ENCODE peak calls at places on chromosomes 16 and 17, in eight cellular contexts. One of them, this sample, is unnamed.

GRCh38 chr16:66508261-66508913 is 41.5 kb downstream of the TK2 start:
- DNase-seq in right atrium auricular region: no peak
- DNase-seq in activated CD8-positive, alpha-beta memory T cell treated with anti-CD3 and anti-CD28 coated beads for 4 hours: no peak
- DNase-seq in K562: no peak
- DNase-seq in activated CD4-positive, alpha-beta T cell treated with anti-CD3 and anti-CD28 coated beads, Interleukin-2, amount 50 U/mL, for 1 hour: no peak
- DNase-seq in activated naive CD8-positive, alpha-beta T cell treated with anti-CD3 and anti-CD28 coated beads, Interleukin-2, amount 50 U/mL, for 16 hours: no peak
- DNase-seq in T-helper 22 cell: no peak
- DNase-seq in upper lobe of right lung: no peak
- DNase-seq in this sample: no peak

GRCh38 chr16:69909760-69910159 is 41.4 kb upstream of the CLEC18A start:
- DNase-seq in right atrium auricular region: no peak
- DNase-seq in activated CD8-positive, alpha-beta memory T cell treated with anti-CD3 and anti-CD28 coated beads for 4 hours: no peak
- DNase-seq in K562: no peak
- DNase-seq in activated CD4-positive, alpha-beta T cell treated with anti-CD3 and anti-CD28 coated beads, Interleukin-2, amount 50 U/mL, for 1 hour: no peak
- DNase-seq in activated naive CD8-positive, alpha-beta T cell treated with anti-CD3 and anti-CD28 coated beads, Interleukin-2, amount 50 U/mL, for 16 hours: no peak
- DNase-seq in T-helper 22 cell: no peak
- DNase-seq in upper lobe of right lung: no peak
- DNase-seq in this sample: no peak

GRCh38 chr16:65121870-65122723 is at the start of gene CDH11:
- DNase-seq in right atrium auricular region: no peak
- DNase-seq in activated CD8-positive, alpha-beta memory T cell treated with anti-CD3 and anti-CD28 coated beads for 4 hours: no peak
- DNase-seq in K562: no peak
- DNase-seq in activated CD4-positive, alpha-beta T cell treated with anti-CD3 and anti-CD28 coated beads, Interleukin-2, amount 50 U/mL, for 1 hour: no peak
- DNase-seq in activated naive CD8-positive, alpha-beta T cell treated with anti-CD3 and anti-CD28 coated beads, Interleukin-2, amount 50 U/mL, for 16 hours: no peak
- DNase-seq in T-helper 22 cell: no peak
- DNase-seq in upper lobe of right lung: peak; percentile 68
- DNase-seq in this sample: no peak

GRCh38 chr16:72658888-72659717 is 388.8 kb downstream of the ZFHX3 start:
- DNase-seq in right atrium auricular region: no peak
- DNase-seq in activated CD8-positive, alpha-beta memory T cell treated with anti-CD3 and anti-CD28 coated beads for 4 hours: no peak
- DNase-seq in K562: no peak
- DNase-seq in activated CD4-positive, alpha-beta T cell treated with anti-CD3 and anti-CD28 coated beads, Interleukin-2, amount 50 U/mL, for 1 hour: no peak
- DNase-seq in activated naive CD8-positive, alpha-beta T cell treated with anti-CD3 and anti-CD28 coated beads, Interleukin-2, amount 50 U/mL, for 16 hours: no peak
- DNase-seq in T-helper 22 cell: no peak
- DNase-seq in upper lobe of right lung: no peak
- DNase-seq in this sample: no peak

GRCh38 chr17:59769891-59770290 is 62.4 kb downstream of the VMP1 start:
- DNase-seq in right atrium auricular region: no peak
- DNase-seq in activated CD8-positive, alpha-beta memory T cell treated with anti-CD3 and anti-CD28 coated beads for 4 hours: no peak
- DNase-seq in K562: no peak
- DNase-seq in activated CD4-positive, alpha-beta T cell treated with anti-CD3 and anti-CD28 coated beads, Interleukin-2, amount 50 U/mL, for 1 hour: no peak
- DNase-seq in activated naive CD8-positive, alpha-beta T cell treated with anti-CD3 and anti-CD28 coated beads, Interleukin-2, amount 50 U/mL, for 16 hours: no peak
- DNase-seq in T-helper 22 cell: no peak
- DNase-seq in upper lobe of right lung: no peak
- DNase-seq in this sample: no peak

GRCh38 chr17:48612854-48613691 is 2.0 kb downstream of the HOXB8 start:
- DNase-seq in right atrium auricular region: no peak
- DNase-seq in activated CD8-positive, alpha-beta memory T cell treated with anti-CD3 and anti-CD28 coated beads for 4 hours: no peak
- DNase-seq in K562: no peak
- DNase-seq in activated CD4-positive, alpha-beta T cell treated with anti-CD3 and anti-CD28 coated beads, Interleukin-2, amount 50 U/mL, for 1 hour: peak; percentile 43
- DNase-seq in activated naive CD8-positive, alpha-beta T cell treated with anti-CD3 and anti-CD28 coated beads, Interleukin-2, amount 50 U/mL, for 16 hours: no peak
- DNase-seq in T-helper 22 cell: no peak
- DNase-seq in upper lobe of right lung: no peak
- DNase-seq in this sample: no peak

GRCh38 chr16:27754788-27755690 is 205.1 kb downstream of the KATNIP start:
- DNase-seq in right atrium auricular region: no peak
- DNase-seq in activated CD8-positive, alpha-beta memory T cell treated with anti-CD3 and anti-CD28 coated beads for 4 hours: no peak
- DNase-seq in K562: peak; percentile 75
- DNase-seq in activated CD4-positive, alpha-beta T cell treated with anti-CD3 and anti-CD28 coated beads, Interleukin-2, amount 50 U/mL, for 1 hour: no peak
- DNase-seq in activated naive CD8-positive, alpha-beta T cell treated with anti-CD3 and anti-CD28 coated beads, Interleukin-2, amount 50 U/mL, for 16 hours: no peak
- DNase-seq in T-helper 22 cell: no peak
- DNase-seq in upper lobe of right lung: no peak
- DNase-seq in this sample: no peak

GRCh38 chr16:57613514-57613913 is 14.9 kb upstream of the ADGRG1 start:
- DNase-seq in right atrium auricular region: no peak
- DNase-seq in activated CD8-positive, alpha-beta memory T cell treated with anti-CD3 and anti-CD28 coated beads for 4 hours: no peak
- DNase-seq in K562: no peak
- DNase-seq in activated CD4-positive, alpha-beta T cell treated with anti-CD3 and anti-CD28 coated beads, Interleukin-2, amount 50 U/mL, for 1 hour: no peak
- DNase-seq in activated naive CD8-positive, alpha-beta T cell treated with anti-CD3 and anti-CD28 coated beads, Interleukin-2, amount 50 U/mL, for 16 hours: no peak
- DNase-seq in T-helper 22 cell: no peak
- DNase-seq in upper lobe of right lung: peak; percentile 16
- DNase-seq in this sample: no peak

GRCh38 chr17:51423421-51424160 is 163.2 kb downstream of the UTP18 start:
- DNase-seq in right atrium auricular region: no peak
- DNase-seq in activated CD8-positive, alpha-beta memory T cell treated with anti-CD3 and anti-CD28 coated beads for 4 hours: no peak
- DNase-seq in K562: no peak
- DNase-seq in activated CD4-positive, alpha-beta T cell treated with anti-CD3 and anti-CD28 coated beads, Interleukin-2, amount 50 U/mL, for 1 hour: no peak
- DNase-seq in activated naive CD8-positive, alpha-beta T cell treated with anti-CD3 and anti-CD28 coated beads, Interleukin-2, amount 50 U/mL, for 16 hours: no peak
- DNase-seq in T-helper 22 cell: no peak
- DNase-seq in upper lobe of right lung: no peak
- DNase-seq in this sample: no peak

GRCh38 chr17:77892031-77892430 is 66.5 kb upstream of the TNRC6C start:
- DNase-seq in right atrium auricular region: no peak
- DNase-seq in activated CD8-positive, alpha-beta memory T cell treated with anti-CD3 and anti-CD28 coated beads for 4 hours: no peak
- DNase-seq in K562: no peak
- DNase-seq in activated CD4-positive, alpha-beta T cell treated with anti-CD3 and anti-CD28 coated beads, Interleukin-2, amount 50 U/mL, for 1 hour: no peak
- DNase-seq in activated naive CD8-positive, alpha-beta T cell treated with anti-CD3 and anti-CD28 coated beads, Interleukin-2, amount 50 U/mL, for 16 hours: no peak
- DNase-seq in T-helper 22 cell: no peak
- DNase-seq in upper lobe of right lung: peak; percentile 40
- DNase-seq in this sample: no peak

GRCh38 chr16:30088237-30088831 is 3.4 kb downstream of the TBX6 start:
- DNase-seq in right atrium auricular region: no peak
- DNase-seq in activated CD8-positive, alpha-beta memory T cell treated with anti-CD3 and anti-CD28 coated beads for 4 hours: no peak
- DNase-seq in K562: no peak
- DNase-seq in activated CD4-positive, alpha-beta T cell treated with anti-CD3 and anti-CD28 coated beads, Interleukin-2, amount 50 U/mL, for 1 hour: no peak
- DNase-seq in activated naive CD8-positive, alpha-beta T cell treated with anti-CD3 and anti-CD28 coated beads, Interleukin-2, amount 50 U/mL, for 16 hours: no peak
- DNase-seq in T-helper 22 cell: no peak
- DNase-seq in upper lobe of right lung: no peak
- DNase-seq in this sample: no peak

GRCh38 chr17:35514561-35514960 is 22.9 kb downstream of the SLFN12L start:
- DNase-seq in right atrium auricular region: no peak
- DNase-seq in activated CD8-positive, alpha-beta memory T cell treated with anti-CD3 and anti-CD28 coated beads for 4 hours: no peak
- DNase-seq in K562: no peak
- DNase-seq in activated CD4-positive, alpha-beta T cell treated with anti-CD3 and anti-CD28 coated beads, Interleukin-2, amount 50 U/mL, for 1 hour: no peak
- DNase-seq in activated naive CD8-positive, alpha-beta T cell treated with anti-CD3 and anti-CD28 coated beads, Interleukin-2, amount 50 U/mL, for 16 hours: no peak
- DNase-seq in T-helper 22 cell: no peak
- DNase-seq in upper lobe of right lung: no peak
- DNase-seq in this sample: no peak

GRCh38 chr17:46879101-46879500 is 27.7 kb downstream of the WNT9B start:
- DNase-seq in right atrium auricular region: no peak
- DNase-seq in activated CD8-positive, alpha-beta memory T cell treated with anti-CD3 and anti-CD28 coated beads for 4 hours: no peak
- DNase-seq in K562: no peak
- DNase-seq in activated CD4-positive, alpha-beta T cell treated with anti-CD3 and anti-CD28 coated beads, Interleukin-2, amount 50 U/mL, for 1 hour: no peak
- DNase-seq in activated naive CD8-positive, alpha-beta T cell treated with anti-CD3 and anti-CD28 coated beads, Interleukin-2, amount 50 U/mL, for 16 hours: no peak
- DNase-seq in T-helper 22 cell: no peak
- DNase-seq in upper lobe of right lung: no peak
- DNase-seq in this sample: no peak

GRCh38 chr17:35081638-35082037 is 18.1 kb upstream of the RFFL start:
- DNase-seq in right atrium auricular region: no peak
- DNase-seq in activated CD8-positive, alpha-beta memory T cell treated with anti-CD3 and anti-CD28 coated beads for 4 hours: no peak
- DNase-seq in K562: no peak
- DNase-seq in activated CD4-positive, alpha-beta T cell treated with anti-CD3 and anti-CD28 coated beads, Interleukin-2, amount 50 U/mL, for 1 hour: no peak
- DNase-seq in activated naive CD8-positive, alpha-beta T cell treated with anti-CD3 and anti-CD28 coated beads, Interleukin-2, amount 50 U/mL, for 16 hours: no peak
- DNase-seq in T-helper 22 cell: no peak
- DNase-seq in upper lobe of right lung: no peak
- DNase-seq in this sample: no peak

GRCh38 chr16:31377210-31377903 is 15.8 kb upstream of the ITGAD start:
- DNase-seq in right atrium auricular region: no peak
- DNase-seq in activated CD8-positive, alpha-beta memory T cell treated with anti-CD3 and anti-CD28 coated beads for 4 hours: no peak
- DNase-seq in K562: no peak
- DNase-seq in activated CD4-positive, alpha-beta T cell treated with anti-CD3 and anti-CD28 coated beads, Interleukin-2, amount 50 U/mL, for 1 hour: no peak
- DNase-seq in activated naive CD8-positive, alpha-beta T cell treated with anti-CD3 and anti-CD28 coated beads, Interleukin-2, amount 50 U/mL, for 16 hours: no peak
- DNase-seq in T-helper 22 cell: no peak
- DNase-seq in upper lobe of right lung: no peak
- DNase-seq in this sample: no peak

GRCh38 chr17:37360632-37361031 is 15.2 kb upstream of the C17orf78 start:
- DNase-seq in right atrium auricular region: no peak
- DNase-seq in activated CD8-positive, alpha-beta memory T cell treated with anti-CD3 and anti-CD28 coated beads for 4 hours: no peak
- DNase-seq in K562: no peak
- DNase-seq in activated CD4-positive, alpha-beta T cell treated with anti-CD3 and anti-CD28 coated beads, Interleukin-2, amount 50 U/mL, for 1 hour: no peak
- DNase-seq in activated naive CD8-positive, alpha-beta T cell treated with anti-CD3 and anti-CD28 coated beads, Interleukin-2, amount 50 U/mL, for 16 hours: no peak
- DNase-seq in T-helper 22 cell: no peak
- DNase-seq in upper lobe of right lung: no peak
- DNase-seq in this sample: no peak

GRCh38 chr17:37358098-37358829 is 17.5 kb upstream of the C17orf78 start:
- DNase-seq in right atrium auricular region: peak; percentile 62
- DNase-seq in activated CD8-positive, alpha-beta memory T cell treated with anti-CD3 and anti-CD28 coated beads for 4 hours: no peak
- DNase-seq in K562: peak; percentile 70
- DNase-seq in activated CD4-positive, alpha-beta T cell treated with anti-CD3 and anti-CD28 coated beads, Interleukin-2, amount 50 U/mL, for 1 hour: peak; percentile 12
- DNase-seq in activated naive CD8-positive, alpha-beta T cell treated with anti-CD3 and anti-CD28 coated beads, Interleukin-2, amount 50 U/mL, for 16 hours: no peak
- DNase-seq in T-helper 22 cell: peak; percentile 7
- DNase-seq in upper lobe of right lung: peak; percentile 78
- DNase-seq in this sample: no peak

GRCh38 chr17:1779571-1780074 is 17.8 kb downstream of the SERPINF1 start:
- DNase-seq in right atrium auricular region: peak; percentile 95
- DNase-seq in activated CD8-positive, alpha-beta memory T cell treated with anti-CD3 and anti-CD28 coated beads for 4 hours: no peak
- DNase-seq in K562: no peak
- DNase-seq in activated CD4-positive, alpha-beta T cell treated with anti-CD3 and anti-CD28 coated beads, Interleukin-2, amount 50 U/mL, for 1 hour: no peak
- DNase-seq in activated naive CD8-positive, alpha-beta T cell treated with anti-CD3 and anti-CD28 coated beads, Interleukin-2, amount 50 U/mL, for 16 hours: no peak
- DNase-seq in T-helper 22 cell: no peak
- DNase-seq in upper lobe of right lung: no peak
- DNase-seq in this sample: no peak

GRCh38 chr16:15807603-15808009 is 49.2 kb downstream of the MYH11 start:
- DNase-seq in right atrium auricular region: no peak
- DNase-seq in activated CD8-positive, alpha-beta memory T cell treated with anti-CD3 and anti-CD28 coated beads for 4 hours: no peak
- DNase-seq in K562: peak; percentile 25
- DNase-seq in activated CD4-positive, alpha-beta T cell treated with anti-CD3 and anti-CD28 coated beads, Interleukin-2, amount 50 U/mL, for 1 hour: no peak
- DNase-seq in activated naive CD8-positive, alpha-beta T cell treated with anti-CD3 and anti-CD28 coated beads, Interleukin-2, amount 50 U/mL, for 16 hours: no peak
- DNase-seq in T-helper 22 cell: no peak
- DNase-seq in upper lobe of right lung: no peak
- DNase-seq in this sample: no peak

GRCh38 chr17:21095735-21096134 is 31.0 kb upstream of the DHRS7B start:
- DNase-seq in right atrium auricular region: no peak
- DNase-seq in activated CD8-positive, alpha-beta memory T cell treated with anti-CD3 and anti-CD28 coated beads for 4 hours: no peak
- DNase-seq in K562: no peak
- DNase-seq in activated CD4-positive, alpha-beta T cell treated with anti-CD3 and anti-CD28 coated beads, Interleukin-2, amount 50 U/mL, for 1 hour: no peak
- DNase-seq in activated naive CD8-positive, alpha-beta T cell treated with anti-CD3 and anti-CD28 coated beads, Interleukin-2, amount 50 U/mL, for 16 hours: no peak
- DNase-seq in T-helper 22 cell: no peak
- DNase-seq in upper lobe of right lung: no peak
- DNase-seq in this sample: no peak

GRCh38 chr16:79372504-79373184 is 227.9 kb downstream of the MAF start:
- DNase-seq in right atrium auricular region: no peak
- DNase-seq in activated CD8-positive, alpha-beta memory T cell treated with anti-CD3 and anti-CD28 coated beads for 4 hours: no peak
- DNase-seq in K562: no peak
- DNase-seq in activated CD4-positive, alpha-beta T cell treated with anti-CD3 and anti-CD28 coated beads, Interleukin-2, amount 50 U/mL, for 1 hour: no peak
- DNase-seq in activated naive CD8-positive, alpha-beta T cell treated with anti-CD3 and anti-CD28 coated beads, Interleukin-2, amount 50 U/mL, for 16 hours: no peak
- DNase-seq in T-helper 22 cell: no peak
- DNase-seq in upper lobe of right lung: no peak
- DNase-seq in this sample: no peak

GRCh38 chr16:30805370-30806169 is 18.6 kb upstream of the ZNF629 start:
- DNase-seq in right atrium auricular region: peak; percentile 88
- DNase-seq in activated CD8-positive, alpha-beta memory T cell treated with anti-CD3 and anti-CD28 coated beads for 4 hours: peak; percentile 25
- DNase-seq in K562: peak; percentile 89
- DNase-seq in activated CD4-positive, alpha-beta T cell treated with anti-CD3 and anti-CD28 coated beads, Interleukin-2, amount 50 U/mL, for 1 hour: peak; percentile 51
- DNase-seq in activated naive CD8-positive, alpha-beta T cell treated with anti-CD3 and anti-CD28 coated beads, Interleukin-2, amount 50 U/mL, for 16 hours: no peak
- DNase-seq in T-helper 22 cell: peak; percentile 8
- DNase-seq in upper lobe of right lung: peak; percentile 95
- DNase-seq in this sample: peak; percentile 26

GRCh38 chr17:42436401-42436800 is 13.3 kb upstream of the CAVIN1 start:
- DNase-seq in right atrium auricular region: peak; percentile 84
- DNase-seq in activated CD8-positive, alpha-beta memory T cell treated with anti-CD3 and anti-CD28 coated beads for 4 hours: no peak
- DNase-seq in K562: no peak
- DNase-seq in activated CD4-positive, alpha-beta T cell treated with anti-CD3 and anti-CD28 coated beads, Interleukin-2, amount 50 U/mL, for 1 hour: no peak
- DNase-seq in activated naive CD8-positive, alpha-beta T cell treated with anti-CD3 and anti-CD28 coated beads, Interleukin-2, amount 50 U/mL, for 16 hours: no peak
- DNase-seq in T-helper 22 cell: no peak
- DNase-seq in upper lobe of right lung: no peak
- DNase-seq in this sample: no peak

GRCh38 chr17:31256936-31257335 is 40.1 kb downstream of the OMG start:
- DNase-seq in right atrium auricular region: no peak
- DNase-seq in activated CD8-positive, alpha-beta memory T cell treated with anti-CD3 and anti-CD28 coated beads for 4 hours: no peak
- DNase-seq in K562: no peak
- DNase-seq in activated CD4-positive, alpha-beta T cell treated with anti-CD3 and anti-CD28 coated beads, Interleukin-2, amount 50 U/mL, for 1 hour: no peak
- DNase-seq in activated naive CD8-positive, alpha-beta T cell treated with anti-CD3 and anti-CD28 coated beads, Interleukin-2, amount 50 U/mL, for 16 hours: no peak
- DNase-seq in T-helper 22 cell: no peak
- DNase-seq in upper lobe of right lung: no peak
- DNase-seq in this sample: no peak

GRCh38 chr17:13265306-13265705 is 247.5 kb upstream of the ELAC2 start:
- DNase-seq in right atrium auricular region: no peak
- DNase-seq in activated CD8-positive, alpha-beta memory T cell treated with anti-CD3 and anti-CD28 coated beads for 4 hours: no peak
- DNase-seq in K562: no peak
- DNase-seq in activated CD4-positive, alpha-beta T cell treated with anti-CD3 and anti-CD28 coated beads, Interleukin-2, amount 50 U/mL, for 1 hour: no peak
- DNase-seq in activated naive CD8-positive, alpha-beta T cell treated with anti-CD3 and anti-CD28 coated beads, Interleukin-2, amount 50 U/mL, for 16 hours: no peak
- DNase-seq in T-helper 22 cell: no peak
- DNase-seq in upper lobe of right lung: no peak
- DNase-seq in this sample: no peak

GRCh38 chr17:34579017-34579946 is at the start of gene TMEM132E:
- DNase-seq in right atrium auricular region: peak; percentile 63
- DNase-seq in activated CD8-positive, alpha-beta memory T cell treated with anti-CD3 and anti-CD28 coated beads for 4 hours: no peak
- DNase-seq in K562: no peak
- DNase-seq in activated CD4-positive, alpha-beta T cell treated with anti-CD3 and anti-CD28 coated beads, Interleukin-2, amount 50 U/mL, for 1 hour: no peak
- DNase-seq in activated naive CD8-positive, alpha-beta T cell treated with anti-CD3 and anti-CD28 coated beads, Interleukin-2, amount 50 U/mL, for 16 hours: no peak
- DNase-seq in T-helper 22 cell: no peak
- DNase-seq in upper lobe of right lung: peak; percentile 75
- DNase-seq in this sample: no peak